ENCODE peak calls at places on chromosomes 13 and 19, in five cellular contexts. Q, M, X, T and B are unnamed samples.

GRCh38 chr19:37977992-37978391 is 71.0 kb downstream of the SIPA1L3 start:
- DNase-seq in T (no peak), X (no peak), M (no peak), Q (peak), B (no peak)

GRCh38 chr13:114102521-114103288 is 29.7 kb downstream of the RASA3 start:
- DNase-seq in X (no peak), M (peak), Q (no peak), T (no peak), B (no peak)

GRCh38 chr13:33394294-33394932 is 108.9 kb upstream of the STARD13 start:
- DNase-seq in M (no peak), T (no peak), X (no peak), Q (no peak), B (no peak)

GRCh38 chr19:1089891-1090290 is 5.3 kb downstream of the POLR2E start:
- DNase-seq in T (no peak), M (no peak), X (no peak), Q (no peak), B (no peak)

GRCh38 chr19:17226002-17226933 is at the start of gene OCEL1:
- DNase-seq in T (peak), M (peak), X (peak), Q (peak), B (peak)

GRCh38 chr19:50555447-50556235 is 12.6 kb downstream of the LRRC4B start:
- DNase-seq in X (no peak), Q (no peak), T (no peak), M (peak), B (no peak)

GRCh38 chr19:12000152-12000981 is 35.1 kb downstream of the ZNF433 start:
- DNase-seq in X (no peak), Q (peak), M (no peak), T (no peak), B (no peak)

GRCh38 chr13:110779046-110779445 is 65.5 kb downstream of the ING1 start:
- DNase-seq in M (no peak), T (no peak), X (no peak), Q (no peak), B (no peak)

GRCh38 chr13:32587014-32587773 is 942 bp downstream of the PDS5B start:
- DNase-seq in T (peak), Q (peak), X (peak), M (peak), B (no peak)

GRCh38 chr19:29372921-29373797 is 152.6 kb upstream of the VSTM2B start:
- DNase-seq in M (no peak), Q (no peak), X (no peak), T (no peak), B (no peak)

GRCh38 chr13:45198924-45199323 is 1.9 kb downstream of the KCTD4 start:
- DNase-seq in T (no peak), Q (no peak), M (no peak), X (no peak), B (no peak)

GRCh38 chr13:25857830-25858229 is 194.0 kb downstream of the SHISA2 start:
- DNase-seq in X (no peak), Q (no peak), M (no peak), T (no peak), B (no peak)

GRCh38 chr13:29718694-29719093 is 123.2 kb upstream of the SLC7A1 start:
- DNase-seq in T (no peak), M (no peak), Q (no peak), X (no peak), B (no peak)

GRCh38 chr13:84339456-84339855 is 457.2 kb upstream of the SLITRK1 start:
- DNase-seq in Q (no peak), X (no peak), T (no peak), M (no peak), B (no peak)

GRCh38 chr19:58409010-58409790 is 751 bp downstream of the ZNF584 start:
- DNase-seq in X (peak), M (peak), Q (peak), T (peak), B (no peak)

GRCh38 chr19:19403373-19403901 is 2.0 kb upstream of the GATAD2A start:
- DNase-seq in X (no peak), T (peak), Q (peak), M (no peak), B (no peak)

GRCh38 chr19:2032296-2032941 is 16.9 kb upstream of the BTBD2 start:
- DNase-seq in M (no peak), T (peak), Q (peak), X (peak), B (peak)

GRCh38 chr19:3075605-3076431 is 13.5 kb upstream of the TLE5 start:
- DNase-seq in Q (no peak), M (peak), X (peak), T (peak), B (no peak)

GRCh38 chr19:1579222-1579621 is 11.1 kb upstream of the MEX3D start:
- DNase-seq in Q (no peak), T (no peak), M (no peak), X (no peak), B (no peak)

GRCh38 chr13:47845981-47846380 is 155.1 kb downstream of the SUCLA2 start:
- DNase-seq in M (no peak), T (no peak), Q (no peak), X (no peak), B (no peak)

GRCh38 chr13:105655046-105655445 is 880.4 kb downstream of the EFNB2 start:
- DNase-seq in X (no peak), Q (peak), T (no peak), M (no peak), B (no peak)

GRCh38 chr19:38337360-38337653 is 1.7 kb downstream of the CATSPERG start:
- DNase-seq in M (no peak), X (no peak), Q (no peak), T (no peak), B (no peak)

GRCh38 chr19:35257113-35257461 is 8.3 kb downstream of the LSR start:
- DNase-seq in Q (no peak), X (no peak), T (no peak), M (no peak), B (no peak)

GRCh38 chr19:18683109-18683954 is at the start of gene CRTC1:
- DNase-seq in T (peak), X (peak), M (peak), Q (peak), B (peak)

GRCh38 chr13:40520916-40521315 is 145.5 kb downstream of the FOXO1 start:
- DNase-seq in X (no peak), Q (no peak), M (no peak), T (no peak), B (no peak)

GRCh38 chr13:106491928-106492327 is 43.5 kb downstream of the EFNB2 start:
- DNase-seq in M (no peak), T (no peak), Q (no peak), X (no peak), B (no peak)

GRCh38 chr19:44988896-44989563 is 12.2 kb upstream of the RELB start:
- DNase-seq in X (peak), M (peak), T (peak), Q (no peak), B (no peak)

GRCh38 chr19:1850809-1851544 is 2.7 kb upstream of the REXO1 start:
- DNase-seq in X (no peak), Q (no peak), T (no peak), M (no peak), B (no peak)